ENCODE peak calls at places on chromosomes 13 and 19, in ten cellular contexts. R is K562, Y is lower lobe of right lung, A is heart right ventricle, M is body of pancreas, H is tibial nerve, S is cardiac muscle cell, L is endothelial cell, P is lower leg skin, K is bronchial epithelial cell. X is an unnamed sample.

GRCh38 chr19:51514866-51515481 is 13.4 kb upstream of the SIGLEC12 start:
- DNase-seq in M (no peak), Y (no peak), K (peak; percentile 45), A (no peak), R (peak; percentile 73), P (no peak), S (peak; percentile 51), L (peak; percentile 32), H (no peak), X (no peak)

GRCh38 chr19:2488405-2488941 is 12.5 kb downstream of the GADD45B start:
- DNase-seq in Y (no peak), K (no peak), M (no peak), A (no peak), P (no peak), L (no peak), R (no peak), S (no peak), H (no peak), X (no peak)

GRCh38 chr13:62799931-62800436 is 1384.3 kb upstream of the PCDH20 start:
- DNase-seq in Y (no peak), P (no peak), A (no peak), K (no peak), L (no peak), H (no peak), M (no peak), S (no peak), R (no peak), X (no peak)

GRCh38 chr19:29519931-29520330 is 5.9 kb upstream of the VSTM2B start:
- DNase-seq in A (no peak), H (no peak), R (no peak), M (no peak), S (no peak), P (no peak), Y (peak; percentile 14), L (no peak), K (no peak), X (no peak)

GRCh38 chr19:41531438-41532311 is 44.3 kb upstream of the CEACAM21 start:
- DNase-seq in Y (peak; percentile 84), R (peak; percentile 81), K (peak; percentile 45), M (peak; percentile 58), S (no peak), L (peak; percentile 16), H (peak; percentile 56), A (peak; percentile 69), P (peak; percentile 97), X (peak; percentile 64)

GRCh38 chr19:42528354-42529247 is at the start of gene CEACAM1:
- DNase-seq in K (peak; percentile 55), L (peak; percentile 49), S (no peak), Y (peak; percentile 71), R (peak; percentile 4), H (no peak), A (peak; percentile 30), M (peak; percentile 36), P (peak; percentile 84), X (no peak)

GRCh38 chr19:46076951-46077814 is 36.4 kb upstream of the IGFL4 start:
- DNase-seq in Y (no peak), A (no peak), R (peak; percentile 88), K (peak; percentile 62), H (no peak), M (peak; percentile 55), S (peak; percentile 91), L (peak; percentile 79), P (peak; percentile 88), X (no peak)

GRCh38 chr13:42041017-42041683 is 7.3 kb upstream of the DGKH start:
- DNase-seq in L (peak; percentile 68), A (peak; percentile 63), M (peak; percentile 40), R (peak; percentile 22), H (no peak), Y (peak; percentile 69), P (peak; percentile 90), S (peak; percentile 63), K (peak; percentile 51), X (peak; percentile 35)

GRCh38 chr13:31878955-31879354 is 139.6 kb downstream of the RXFP2 start:
- DNase-seq in A (no peak), R (no peak), S (no peak), Y (no peak), H (no peak), L (no peak), K (no peak), M (no peak), P (no peak), X (no peak)

GRCh38 chr13:40164137-40164536 is 502.3 kb downstream of the FOXO1 start:
- DNase-seq in R (no peak), M (no peak), A (no peak), K (peak; percentile 65), H (no peak), P (no peak), L (no peak), Y (no peak), S (no peak), X (no peak)

GRCh38 chr19:54096642-54097106 is 3.9 kb downstream of the OSCAR start:
- DNase-seq in Y (no peak), H (no peak), S (no peak), R (peak; percentile 36), K (peak; percentile 20), M (no peak), P (no peak), A (no peak), L (no peak), X (no peak)

GRCh38 chr13:111248822-111249221 is 71.6 kb upstream of the TEX29 start:
- DNase-seq in R (no peak), Y (no peak), K (no peak), P (no peak), L (no peak), H (no peak), S (no peak), A (no peak), M (peak; percentile 24), X (no peak)

GRCh38 chr13:25675060-25675459 is 303.3 kb downstream of the ATP8A2 start:
- DNase-seq in R (no peak), S (no peak), P (no peak), L (no peak), K (no peak), A (no peak), Y (no peak), H (no peak), M (no peak), X (no peak)

GRCh38 chr13:46288570-46289259 is 77.0 kb downstream of the LRRC63 start:
- DNase-seq in P (no peak), R (peak; percentile 39), A (no peak), H (no peak), S (peak; percentile 69), L (peak; percentile 12), M (no peak), K (peak; percentile 40), Y (no peak), X (no peak)
- TF ChIP-seq CTCF in P (no peak), R (peak; percentile 52), A (peak; percentile 41), H (peak; percentile 43), S (peak; percentile 86), L (peak; percentile 68), M (peak; percentile 41), K (peak; percentile 70), Y (peak; percentile 60), X (no peak)

GRCh38 chr13:29099781-29100406 is 279.8 kb downstream of the MTUS2 start:
- DNase-seq in M (no peak), P (no peak), Y (no peak), A (no peak), S (peak; percentile 25), R (no peak), L (no peak), H (no peak), K (no peak), X (no peak)

GRCh38 chr13:29104461-29104860 is 284.3 kb downstream of the MTUS2 start:
- DNase-seq in H (no peak), S (no peak), Y (no peak), P (no peak), R (no peak), L (no peak), K (no peak), M (no peak), A (no peak), X (no peak)

GRCh38 chr13:29101404-29101803 is 281.3 kb downstream of the MTUS2 start:
- DNase-seq in K (no peak), M (no peak), R (no peak), P (no peak), L (no peak), Y (no peak), H (no peak), S (no peak), A (no peak), X (no peak)

GRCh38 chr13:29103036-29103800 is 283.1 kb downstream of the MTUS2 start:
- DNase-seq in L (no peak), K (no peak), M (no peak), S (no peak), A (no peak), H (no peak), Y (no peak), P (no peak), R (no peak), X (no peak)

DNA sequence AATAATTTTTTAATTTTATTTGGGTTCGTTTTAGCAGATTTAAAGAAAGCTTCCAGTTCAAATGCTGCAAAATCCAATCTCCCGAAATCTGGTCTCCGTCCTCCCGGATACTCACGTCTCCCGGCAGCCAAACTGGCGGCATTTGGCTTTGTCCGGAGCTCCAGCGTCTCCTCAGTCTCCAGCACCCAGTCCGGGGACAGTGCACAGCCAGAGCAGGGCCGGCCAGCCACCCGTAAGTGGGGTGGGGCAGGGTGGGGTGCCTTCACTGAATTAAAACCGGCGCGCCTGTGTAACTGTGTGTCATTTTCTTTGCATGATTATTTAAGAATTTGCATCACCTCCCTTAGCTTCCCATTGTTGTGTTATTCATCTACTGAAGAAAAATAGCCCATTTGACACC is 280.6 kb downstream of the MTUS2 start:
- DNase-seq in P (no peak), Y (no peak), A (no peak), L (no peak), M (no peak), H (no peak), K (no peak), R (no peak), S (no peak), X (no peak)
- TF ChIP-seq CTCF in P (no peak), Y (no peak), A (no peak), L (no peak), M (no peak), H (no peak), K (no peak), R (no peak), S (no peak), X (no peak)

DNA sequence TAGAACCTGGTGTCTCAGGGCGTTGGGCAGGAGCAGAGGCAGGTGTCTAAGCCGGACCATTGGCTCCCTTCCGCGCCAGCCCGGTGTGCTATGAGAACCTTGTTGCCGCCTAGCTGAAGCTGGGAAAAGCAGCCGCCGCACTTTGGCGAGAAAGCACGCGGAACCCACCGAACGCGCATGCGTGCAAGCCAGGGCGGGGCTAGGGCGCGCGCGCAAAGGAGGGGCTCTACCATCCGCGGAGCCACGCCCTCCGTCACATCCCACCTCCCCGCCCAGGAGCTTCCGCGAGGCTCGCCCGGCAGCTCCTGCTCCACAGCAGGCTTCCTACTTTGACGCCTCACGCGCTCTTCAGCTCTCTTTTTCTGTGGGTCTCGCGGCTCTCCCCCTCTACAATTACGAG is 51.3 kb downstream of the WDR87 start:
- DNase-seq in Y (peak; percentile 48), R (no peak), H (no peak), A (peak; percentile 61), M (peak; percentile 14), L (no peak), S (no peak), P (no peak), K (peak; percentile 12), X (peak; percentile 18)
- TF ChIP-seq CTCF in Y (no peak), R (no peak), H (no peak), A (no peak), M (no peak), L (no peak), S (no peak), P (no peak), K (no peak), X (no peak)

GRCh38 chr19:4971424-4971793 is 2.5 kb downstream of the KDM4B start:
- DNase-seq in H (no peak), L (peak; percentile 43), S (no peak), M (peak; percentile 56), P (peak; percentile 91), A (no peak), R (peak; percentile 66), K (peak; percentile 28), Y (no peak), X (no peak)
- TF ChIP-seq CTCF in H (no peak), L (no peak), S (no peak), M (no peak), P (no peak), A (no peak), R (no peak), K (no peak), Y (no peak), X (no peak)